ENCODE peak calls at places on chromosomes 7 and 10, in seven cellular contexts. One of them, this sample, is unnamed.

GRCh38 chr7:121331574-121331973 is 2.8 kb downstream of the WNT16 start:
- DNase-seq in transverse colon: no peak
- DNase-seq in mammary epithelial cell: no peak
- DNase-seq in PC-9: no peak
- DNase-seq in PC-3: no peak
- DNase-seq in HL-60: no peak
- DNase-seq in CD4-positive, alpha-beta T cell: no peak
- DNase-seq in this sample: no peak

GRCh38 chr10:8216893-8217292 is 162.4 kb downstream of the GATA3 start:
- DNase-seq in CD4-positive, alpha-beta T cell: no peak
- DNase-seq in PC-9: no peak
- DNase-seq in PC-3: no peak
- DNase-seq in transverse colon: no peak
- DNase-seq in HL-60: no peak
- DNase-seq in mammary epithelial cell: no peak
- DNase-seq in this sample: no peak

GRCh38 chr7:47458057-47458456 is 123.9 kb downstream of the TNS3 start:
- DNase-seq in CD4-positive, alpha-beta T cell: no peak
- DNase-seq in mammary epithelial cell: peak; percentile 45
- DNase-seq in HL-60: no peak
- DNase-seq in transverse colon: peak; percentile 45
- DNase-seq in PC-3: peak; percentile 43
- DNase-seq in PC-9: no peak
- DNase-seq in this sample: peak; percentile 91

GRCh38 chr10:119538632-119539358 is 3.7 kb downstream of the RGS10 start:
- DNase-seq in HL-60: no peak
- DNase-seq in CD4-positive, alpha-beta T cell: peak; percentile 13
- DNase-seq in PC-3: peak; percentile 31
- DNase-seq in transverse colon: no peak
- DNase-seq in mammary epithelial cell: no peak
- DNase-seq in PC-9: no peak
- DNase-seq in this sample: no peak

GRCh38 chr7:17558135-17558534 is 259.7 kb downstream of the AHR start:
- DNase-seq in CD4-positive, alpha-beta T cell: no peak
- DNase-seq in transverse colon: no peak
- DNase-seq in PC-9: no peak
- DNase-seq in PC-3: no peak
- DNase-seq in mammary epithelial cell: no peak
- DNase-seq in HL-60: no peak
- DNase-seq in this sample: no peak

GRCh38 chr7:7491044-7491443 is 44.6 kb downstream of the COL28A1 start:
- DNase-seq in PC-3: no peak
- DNase-seq in mammary epithelial cell: no peak
- DNase-seq in transverse colon: no peak
- DNase-seq in HL-60: no peak
- DNase-seq in PC-9: no peak
- DNase-seq in CD4-positive, alpha-beta T cell: no peak
- DNase-seq in this sample: no peak

GRCh38 chr7:17044396-17044795 is 162.6 kb upstream of the AGR3 start:
- DNase-seq in CD4-positive, alpha-beta T cell: no peak
- DNase-seq in PC-3: no peak
- DNase-seq in HL-60: no peak
- DNase-seq in transverse colon: no peak
- DNase-seq in mammary epithelial cell: no peak
- DNase-seq in PC-9: peak; percentile 25
- DNase-seq in this sample: no peak

GRCh38 chr10:490891-491571 is 198.4 kb downstream of the DIP2C start:
- DNase-seq in transverse colon: peak; percentile 28
- DNase-seq in CD4-positive, alpha-beta T cell: no peak
- DNase-seq in PC-9: no peak
- DNase-seq in PC-3: no peak
- DNase-seq in mammary epithelial cell: no peak
- DNase-seq in HL-60: no peak
- DNase-seq in this sample: no peak

GRCh38 chr7:44134943-44135628 is 6.0 kb downstream of the MYL7 start:
- DNase-seq in CD4-positive, alpha-beta T cell: no peak
- DNase-seq in HL-60: no peak
- DNase-seq in mammary epithelial cell: no peak
- DNase-seq in transverse colon: no peak
- DNase-seq in PC-3: no peak
- DNase-seq in PC-9: peak; percentile 53
- DNase-seq in this sample: no peak

GRCh38 chr10:64036306-64036930 is 515.2 kb downstream of the REEP3 start:
- DNase-seq in PC-9: no peak
- DNase-seq in HL-60: no peak
- DNase-seq in CD4-positive, alpha-beta T cell: no peak
- DNase-seq in mammary epithelial cell: no peak
- DNase-seq in PC-3: no peak
- DNase-seq in transverse colon: no peak
- DNase-seq in this sample: no peak

GRCh38 chr7:157881062-157881771 is 544.4 kb downstream of the DNAJB6 start:
- DNase-seq in PC-9: no peak
- DNase-seq in mammary epithelial cell: no peak
- DNase-seq in HL-60: no peak
- DNase-seq in PC-3: no peak
- DNase-seq in transverse colon: no peak
- DNase-seq in CD4-positive, alpha-beta T cell: no peak
- DNase-seq in this sample: no peak

GRCh38 chr7:101792051-101792651 is 25.3 kb upstream of the CUX1 start:
- DNase-seq in PC-9: peak; percentile 84
- DNase-seq in transverse colon: no peak
- DNase-seq in HL-60: no peak
- DNase-seq in PC-3: peak; percentile 35
- DNase-seq in mammary epithelial cell: peak; percentile 93
- DNase-seq in CD4-positive, alpha-beta T cell: no peak
- DNase-seq in this sample: no peak

GRCh38 chr10:10320981-10321380 is 696.7 kb upstream of the CELF2 start:
- DNase-seq in transverse colon: no peak
- DNase-seq in HL-60: no peak
- DNase-seq in CD4-positive, alpha-beta T cell: no peak
- DNase-seq in PC-9: no peak
- DNase-seq in mammary epithelial cell: peak; percentile 21
- DNase-seq in PC-3: no peak
- DNase-seq in this sample: peak; percentile 34

GRCh38 chr10:76185476-76186255 is 754.2 kb downstream of the LRMDA start:
- DNase-seq in HL-60: no peak
- DNase-seq in CD4-positive, alpha-beta T cell: no peak
- DNase-seq in PC-9: no peak
- DNase-seq in transverse colon: no peak
- DNase-seq in mammary epithelial cell: no peak
- DNase-seq in PC-3: no peak
- DNase-seq in this sample: no peak

GRCh38 chr7:1393421-1393820 is 65.8 kb downstream of the MICALL2 start:
- DNase-seq in PC-9: no peak
- DNase-seq in CD4-positive, alpha-beta T cell: no peak
- DNase-seq in HL-60: no peak
- DNase-seq in transverse colon: no peak
- DNase-seq in PC-3: no peak
- DNase-seq in mammary epithelial cell: no peak
- DNase-seq in this sample: no peak

GRCh38 chr7:1397491-1398327 is 61.6 kb downstream of the MICALL2 start:
- DNase-seq in PC-9: no peak
- DNase-seq in transverse colon: no peak
- DNase-seq in mammary epithelial cell: no peak
- DNase-seq in CD4-positive, alpha-beta T cell: no peak
- DNase-seq in PC-3: peak; percentile 64
- DNase-seq in HL-60: no peak
- DNase-seq in this sample: no peak

GRCh38 chr7:1395211-1396070 is 63.8 kb downstream of the MICALL2 start:
- DNase-seq in transverse colon: no peak
- DNase-seq in mammary epithelial cell: no peak
- DNase-seq in CD4-positive, alpha-beta T cell: no peak
- DNase-seq in PC-3: no peak
- DNase-seq in HL-60: no peak
- DNase-seq in PC-9: no peak
- DNase-seq in this sample: no peak

GRCh38 chr7:1394371-1394770 is 64.9 kb downstream of the MICALL2 start:
- DNase-seq in PC-3: no peak
- DNase-seq in CD4-positive, alpha-beta T cell: no peak
- DNase-seq in PC-9: no peak
- DNase-seq in HL-60: no peak
- DNase-seq in mammary epithelial cell: no peak
- DNase-seq in transverse colon: no peak
- DNase-seq in this sample: no peak

DNA sequence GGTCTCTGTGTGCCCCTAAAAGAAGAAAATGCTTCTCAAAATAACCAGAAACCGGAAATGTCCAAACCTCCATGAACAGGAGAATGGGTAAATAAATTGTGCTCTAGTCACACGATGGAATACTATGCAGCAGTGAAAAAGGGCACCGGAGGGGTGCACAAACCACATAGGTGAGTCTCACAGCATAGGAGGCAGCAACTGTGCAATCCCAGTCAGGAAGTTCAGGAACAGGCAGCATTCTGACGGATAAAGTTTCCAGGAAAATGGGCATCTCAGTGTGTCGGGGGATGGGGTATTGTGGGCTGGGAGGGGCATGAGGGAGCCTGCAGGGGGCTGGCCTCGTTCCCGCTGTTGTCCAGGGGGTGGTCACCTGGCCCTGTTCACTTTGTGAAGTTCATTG is 63.1 kb downstream of the MICALL2 start:
- DNase-seq in HL-60: no peak
- DNase-seq in PC-9: no peak
- DNase-seq in transverse colon: no peak
- DNase-seq in mammary epithelial cell: no peak
- DNase-seq in CD4-positive, alpha-beta T cell: no peak
- DNase-seq in PC-3: no peak
- DNase-seq in this sample: no peak
- H3K27me3 ChIP-seq in HL-60: peaks cover 6% of the 10 kb centered on the region
- H3K27me3 ChIP-seq in PC-9: peaks cover 75% of the 10 kb centered on the region
- H3K27me3 ChIP-seq in transverse colon: peaks cover 62% of the 10 kb centered on the region
- H3K27me3 ChIP-seq in mammary epithelial cell: no peaks in the 10 kb centered on the region
- H3K27me3 ChIP-seq in CD4-positive, alpha-beta T cell: peaks cover 15% of the 10 kb centered on the region
- H3K27me3 ChIP-seq in PC-3: peaks cover 17% of the 10 kb centered on the region
- H3K27me3 ChIP-seq in this sample: peaks cover 18% of the 10 kb centered on the region

DNA sequence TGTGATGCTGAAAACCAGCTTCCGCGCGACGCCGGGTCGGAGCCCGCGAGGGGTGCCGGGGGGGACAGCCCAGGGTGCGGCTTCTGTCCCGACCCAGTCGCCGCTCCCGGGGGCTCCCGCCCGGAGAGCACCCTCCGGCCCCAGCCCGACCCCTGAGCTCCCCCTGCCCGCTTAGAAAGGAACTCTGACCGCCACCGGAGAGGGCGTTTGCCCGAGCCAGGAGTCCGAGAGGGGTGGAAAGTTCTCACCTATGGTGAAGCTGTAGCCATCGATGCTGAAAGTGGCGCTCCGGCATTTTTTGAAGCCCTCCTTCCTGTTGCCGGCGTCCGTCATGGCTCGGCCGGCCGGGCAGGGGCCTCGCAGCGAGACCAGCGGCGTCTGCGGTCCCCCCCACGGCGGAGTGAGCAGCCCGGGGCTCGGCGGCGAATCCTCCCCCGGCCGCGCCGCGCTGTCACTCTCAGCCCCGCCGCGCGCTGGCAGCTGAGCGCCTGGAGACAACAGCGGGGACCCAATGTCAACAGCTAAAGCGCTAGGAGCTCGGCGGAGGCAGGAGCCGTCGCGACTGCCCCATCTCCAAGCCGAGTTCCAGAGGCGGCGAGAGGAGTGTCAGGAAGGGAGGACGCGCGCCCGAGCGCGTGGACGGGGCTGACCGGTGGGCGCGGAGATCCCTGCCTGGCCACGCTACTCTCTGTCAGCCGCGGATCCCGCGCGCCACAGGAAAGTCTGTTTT is 191.6 kb downstream of the LSM5 start:
- DNase-seq in mammary epithelial cell: peak; percentile 20
- DNase-seq in transverse colon: no peak
- DNase-seq in PC-9: no peak
- DNase-seq in PC-3: no peak
- DNase-seq in CD4-positive, alpha-beta T cell: no peak
- DNase-seq in HL-60: peak; percentile 13
- DNase-seq in this sample: no peak
- H3K27me3 ChIP-seq in mammary epithelial cell: peaks cover 2% of the 10 kb centered on the region
- H3K27me3 ChIP-seq in transverse colon: peaks cover 55% of the 10 kb centered on the region
- H3K27me3 ChIP-seq in PC-9: peaks cover 41% of the 10 kb centered on the region
- H3K27me3 ChIP-seq in PC-3: peaks cover 95% of the 10 kb centered on the region
- H3K27me3 ChIP-seq in CD4-positive, alpha-beta T cell: peaks cover 42% of the 10 kb centered on the region
- H3K27me3 ChIP-seq in HL-60: peaks cover 20% of the 10 kb centered on the region
- H3K27me3 ChIP-seq in this sample: peaks cover 8% of the 10 kb centered on the region

GRCh38 chr7:30665043-30665442 is 17.2 kb downstream of the CRHR2 start:
- DNase-seq in transverse colon: no peak
- DNase-seq in HL-60: no peak
- DNase-seq in mammary epithelial cell: no peak
- DNase-seq in PC-9: no peak
- DNase-seq in CD4-positive, alpha-beta T cell: no peak
- DNase-seq in PC-3: no peak
- DNase-seq in this sample: no peak
- H3K27me3 ChIP-seq in transverse colon: no peaks in the 10 kb centered on the region
- H3K27me3 ChIP-seq in HL-60: no peaks in the 10 kb centered on the region
- H3K27me3 ChIP-seq in mammary epithelial cell: no peaks in the 10 kb centered on the region
- H3K27me3 ChIP-seq in PC-9: peaks cover 94% of the 10 kb centered on the region
- H3K27me3 ChIP-seq in CD4-positive, alpha-beta T cell: no peaks in the 10 kb centered on the region
- H3K27me3 ChIP-seq in PC-3: peaks cover 7% of the 10 kb centered on the region
- H3K27me3 ChIP-seq in this sample: peaks cover 16% of the 10 kb centered on the region

GRCh38 chr10:86365346-86366032 is 1.1 kb downstream of the GRID1 start:
- DNase-seq in PC-9: no peak
- DNase-seq in PC-3: no peak
- DNase-seq in mammary epithelial cell: no peak
- DNase-seq in transverse colon: no peak
- DNase-seq in CD4-positive, alpha-beta T cell: no peak
- DNase-seq in HL-60: no peak
- DNase-seq in this sample: no peak

GRCh38 chr10:86364551-86365345 is 1.8 kb downstream of the GRID1 start:
- DNase-seq in transverse colon: no peak
- DNase-seq in PC-9: no peak
- DNase-seq in mammary epithelial cell: no peak
- DNase-seq in PC-3: no peak
- DNase-seq in CD4-positive, alpha-beta T cell: no peak
- DNase-seq in HL-60: no peak
- DNase-seq in this sample: no peak

GRCh38 chr10:86363184-86363832 is 3.3 kb downstream of the GRID1 start:
- DNase-seq in mammary epithelial cell: peak; percentile 26
- DNase-seq in PC-9: no peak
- DNase-seq in CD4-positive, alpha-beta T cell: no peak
- DNase-seq in transverse colon: no peak
- DNase-seq in PC-3: no peak
- DNase-seq in HL-60: no peak
- DNase-seq in this sample: no peak

GRCh38 chr10:86362566-86363183 is 3.9 kb downstream of the GRID1 start:
- DNase-seq in CD4-positive, alpha-beta T cell: no peak
- DNase-seq in mammary epithelial cell: no peak
- DNase-seq in HL-60: no peak
- DNase-seq in PC-3: no peak
- DNase-seq in PC-9: no peak
- DNase-seq in transverse colon: peak; percentile 4
- DNase-seq in this sample: no peak

DNA sequence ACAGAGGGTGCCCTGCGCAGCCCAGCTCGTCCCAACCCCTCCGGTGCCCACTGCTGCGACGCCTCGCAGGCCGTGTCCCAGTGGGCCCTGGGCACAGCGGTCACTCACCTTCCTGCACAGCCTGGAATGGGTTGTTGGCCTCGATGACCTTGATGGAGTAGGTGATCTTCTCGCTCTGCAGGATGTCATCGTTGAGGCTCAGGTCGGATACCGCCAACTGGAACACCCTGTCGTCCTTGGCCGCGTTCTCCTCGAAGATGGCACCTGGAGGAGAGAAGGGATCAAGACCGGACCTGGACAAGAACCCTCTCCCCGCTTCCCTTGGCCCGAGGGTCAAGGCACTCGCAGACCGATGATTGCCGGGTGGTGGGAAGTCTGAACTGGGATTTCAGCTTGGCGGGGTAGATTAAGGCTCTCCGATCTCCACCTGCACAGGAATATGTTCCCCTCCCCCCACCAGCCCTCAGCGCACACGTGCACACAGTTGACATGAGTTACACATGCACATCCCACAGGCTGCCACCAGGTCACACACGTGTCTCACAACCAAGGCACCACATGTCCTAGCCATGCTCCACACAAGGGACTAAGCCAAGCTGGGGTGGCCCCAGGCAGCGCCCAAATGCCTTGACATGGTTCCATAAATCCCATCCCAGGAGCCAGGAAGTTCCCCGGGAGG is 2.6 kb downstream of the GRID1 start:
- DNase-seq in PC-3: no peak
- DNase-seq in transverse colon: no peak
- DNase-seq in HL-60: no peak
- DNase-seq in CD4-positive, alpha-beta T cell: no peak
- DNase-seq in mammary epithelial cell: peak; percentile 4
- DNase-seq in PC-9: no peak
- DNase-seq in this sample: no peak
- H3K27me3 ChIP-seq in PC-3: peaks cover 38% of the 10 kb centered on the region
- H3K27me3 ChIP-seq in transverse colon: peaks cover 70% of the 10 kb centered on the region
- H3K27me3 ChIP-seq in HL-60: peaks cover 50% of the 10 kb centered on the region
- H3K27me3 ChIP-seq in CD4-positive, alpha-beta T cell: peaks cover 56% of the 10 kb centered on the region
- H3K27me3 ChIP-seq in mammary epithelial cell: peaks cover 46% of the 10 kb centered on the region
- H3K27me3 ChIP-seq in PC-9: no peaks in the 10 kb centered on the region
- H3K27me3 ChIP-seq in this sample: peaks cover 65% of the 10 kb centered on the region